ENCODE peak calls at places on chromosomes 6 and 20, in four cellular contexts. N is CD8-positive, alpha-beta T cell; J is cardiac muscle cell; Z is heart left ventricle. E is an unnamed sample.

GRCh38 chr6:25124216-25124615 is 155.0 kb upstream of the CARMIL1 start:
- DNase-seq in N (no peak), J (no peak), Z (no peak), E (no peak)

GRCh38 chr6:31736026-31736767 is at the start of gene CLIC1:
- DNase-seq in Z (peak; percentile 89), J (peak; percentile 71), N (peak; percentile 73), E (peak; percentile 87)

GRCh38 chr6:140623498-140623897 is 1249.0 kb upstream of the CITED2 start:
- DNase-seq in J (no peak), N (no peak), Z (no peak), E (no peak)

GRCh38 chr6:4192627-4193026 is 57.3 kb upstream of the ECI2 start:
- DNase-seq in N (no peak), J (no peak), Z (no peak), E (no peak)

GRCh38 chr6:28789553-28790083 is 134.2 kb downstream of the TRIM27 start:
- DNase-seq in N (no peak), Z (no peak), J (peak; percentile 34), E (no peak)

GRCh38 chr20:50311308-50312001 is 120.8 kb downstream of the CEBPB start:
- DNase-seq in Z (no peak), N (no peak), J (no peak), E (no peak)

GRCh38 chr6:136103763-136104311 is 146.3 kb downstream of the MTFR2 start:
- DNase-seq in Z (peak; percentile 92), N (no peak), J (peak; percentile 97), E (no peak)

GRCh38 chr6:136927313-136927712 is 5.2 kb downstream of the SLC35D3 start:
- DNase-seq in J (no peak), Z (no peak), N (no peak), E (no peak)

GRCh38 chr6:144413418-144413817 is 128.3 kb downstream of the UTRN start:
- DNase-seq in N (no peak), Z (no peak), J (no peak), E (peak; percentile 32)

GRCh38 chr20:2817341-2817726 is 1.2 kb downstream of the TMEM239 start:
- DNase-seq in N (no peak), Z (no peak), J (no peak), E (no peak)

GRCh38 chr6:81995548-81996289 is 243.2 kb upstream of the TENT5A start:
- DNase-seq in Z (no peak), N (no peak), J (no peak), E (no peak)

GRCh38 chr20:41110012-41110411 is 27.3 kb upstream of the PLCG1 start:
- DNase-seq in Z (no peak), N (no peak), J (no peak), E (no peak)

GRCh38 chr6:143743256-143744166 is 65.7 kb downstream of the PHACTR2 start:
- DNase-seq in J (peak; percentile 3), N (no peak), Z (peak; percentile 63), E (no peak)

GRCh38 chr20:38414769-38415450 is 20.2 kb downstream of the SNHG17 start:
- DNase-seq in N (no peak), J (no peak), Z (no peak), E (no peak)

GRCh38 chr6:135651964-135652755 is 154.6 kb upstream of the AHI1 start:
- DNase-seq in N (no peak), Z (no peak), J (no peak), E (no peak)

GRCh38 chr6:112033824-112034223 is 20.1 kb upstream of the CCN6 start:
- DNase-seq in J (no peak), N (no peak), Z (no peak), E (no peak)

GRCh38 chr6:139436521-139437348 is 62.3 kb upstream of the CITED2 start:
- DNase-seq in N (no peak), J (peak; percentile 13), Z (no peak), E (no peak)

GRCh38 chr6:53461682-53462081 is 83.2 kb downstream of the GCLC start:
- DNase-seq in J (no peak), Z (no peak), N (no peak), E (no peak)

DNA sequence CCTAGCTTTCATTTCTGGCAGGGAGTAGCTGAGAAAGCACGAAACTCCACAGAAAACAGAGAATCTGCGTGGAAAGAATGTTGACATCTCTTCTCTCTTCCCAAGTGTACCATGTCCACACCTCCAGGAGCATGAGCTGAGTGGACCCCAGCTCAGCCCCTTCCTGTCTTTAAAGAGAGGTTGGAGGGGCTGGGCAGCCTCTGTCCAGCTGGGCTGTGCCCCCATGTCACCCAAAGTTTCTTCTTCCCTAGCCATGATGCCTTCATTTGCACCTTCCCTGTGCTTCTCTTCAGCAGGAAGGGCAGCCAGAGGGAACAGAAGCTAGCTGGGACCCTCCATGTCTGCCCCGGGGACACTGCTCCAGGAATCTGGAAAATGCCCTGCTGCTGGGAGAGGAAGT is 655.0 kb upstream of the DEFB115 start:
- DNase-seq in N (no peak), Z (no peak), J (no peak), E (no peak)
- H3K27ac ChIP-seq in N (no peak overlapping the region), Z (no peak overlapping the region), J (no peak overlapping the region), E (no peak overlapping the region)

DNA sequence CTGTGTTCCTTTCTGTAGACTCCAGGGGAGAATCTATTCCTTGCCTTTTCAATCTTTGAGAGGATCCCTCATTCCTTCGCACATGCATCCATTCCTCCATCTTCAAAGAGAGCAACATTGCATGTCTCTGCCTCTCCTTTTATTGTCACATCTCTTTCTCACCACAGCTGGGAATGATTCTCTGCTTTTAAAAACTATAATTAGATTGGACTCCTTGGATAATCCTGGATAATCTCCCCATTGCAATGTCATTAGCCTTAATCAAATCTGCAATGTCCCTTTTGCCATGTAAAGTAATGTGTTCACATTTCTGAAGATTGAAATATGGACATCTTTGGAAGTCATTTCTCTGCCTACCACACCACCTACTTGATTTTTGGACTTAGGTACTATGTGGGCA is 750.1 kb downstream of the COL12A1 start:
- DNase-seq in N (no peak), Z (no peak), J (no peak), E (no peak)
- TF ChIP-seq CTCF in N (no peak), Z (no peak), J (no peak), E (no peak)

DNA sequence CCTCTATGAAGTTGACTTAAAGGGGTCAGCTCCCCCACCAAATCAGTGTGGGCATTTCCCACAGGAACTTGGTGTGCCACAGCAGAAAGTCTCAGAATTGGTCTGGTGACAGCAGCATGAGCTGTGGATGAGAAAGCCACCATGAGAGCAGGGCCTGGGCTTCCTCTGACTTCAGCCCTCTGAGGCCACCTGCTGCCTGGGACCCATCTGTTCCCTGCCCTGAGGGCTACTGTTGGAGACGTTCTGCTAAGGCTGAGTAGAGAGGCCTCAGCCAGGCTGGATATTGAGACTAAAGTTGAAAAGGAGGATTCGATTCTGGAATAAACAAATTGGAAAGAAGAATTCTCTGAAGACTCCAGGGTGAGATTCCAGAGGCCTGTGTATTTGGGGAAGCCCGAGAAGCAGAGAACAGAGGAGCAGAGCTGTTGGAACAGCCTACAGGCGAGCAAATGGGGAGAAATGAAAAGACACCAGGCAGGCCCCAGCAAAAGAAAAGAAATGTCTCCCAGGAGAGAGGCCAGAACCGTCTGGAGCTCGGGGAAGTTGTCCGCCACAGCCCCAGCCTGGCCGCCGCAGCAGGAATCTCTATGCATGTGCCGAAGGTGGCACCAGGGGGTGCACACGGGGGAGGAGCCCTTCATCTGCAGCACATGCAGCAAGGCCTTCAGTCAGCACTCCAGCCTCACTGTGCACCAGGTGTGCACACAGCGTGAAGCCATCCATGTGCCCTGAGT is 37.5 kb upstream of the XRN2 start:
- DNase-seq in J (no peak), N (no peak), Z (no peak), E (no peak)
- H3K4me3 ChIP-seq in J (no peak overlapping the region), N (no peak overlapping the region), Z (no peak overlapping the region), E (no peak overlapping the region)

DNA sequence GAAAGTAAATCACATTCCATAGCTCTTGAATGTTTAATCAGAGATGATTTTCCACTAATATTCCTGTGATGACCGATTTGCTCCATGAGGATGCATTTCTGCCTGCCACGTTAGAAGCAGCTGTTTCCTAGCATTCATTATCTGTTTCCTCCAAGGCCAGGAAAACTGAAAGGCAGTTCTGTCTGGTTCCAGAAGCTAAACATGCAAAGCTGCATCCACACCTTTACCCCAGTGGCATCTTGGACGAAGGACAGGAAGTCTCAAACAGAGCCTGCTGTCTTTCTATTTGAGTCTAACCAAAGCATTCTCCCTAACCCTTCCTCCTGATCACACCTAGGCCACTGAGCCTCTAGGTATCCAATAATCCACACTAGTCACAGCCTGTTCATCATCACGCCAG is 27.6 kb downstream of the CNKSR3 start:
- DNase-seq in J (no peak), N (no peak), Z (no peak), E (no peak)
- H3K27ac ChIP-seq in J (no peak overlapping the region), N (no peak overlapping the region), Z (peak overlapping the region; percentile 34), E (no peak overlapping the region)

DNA sequence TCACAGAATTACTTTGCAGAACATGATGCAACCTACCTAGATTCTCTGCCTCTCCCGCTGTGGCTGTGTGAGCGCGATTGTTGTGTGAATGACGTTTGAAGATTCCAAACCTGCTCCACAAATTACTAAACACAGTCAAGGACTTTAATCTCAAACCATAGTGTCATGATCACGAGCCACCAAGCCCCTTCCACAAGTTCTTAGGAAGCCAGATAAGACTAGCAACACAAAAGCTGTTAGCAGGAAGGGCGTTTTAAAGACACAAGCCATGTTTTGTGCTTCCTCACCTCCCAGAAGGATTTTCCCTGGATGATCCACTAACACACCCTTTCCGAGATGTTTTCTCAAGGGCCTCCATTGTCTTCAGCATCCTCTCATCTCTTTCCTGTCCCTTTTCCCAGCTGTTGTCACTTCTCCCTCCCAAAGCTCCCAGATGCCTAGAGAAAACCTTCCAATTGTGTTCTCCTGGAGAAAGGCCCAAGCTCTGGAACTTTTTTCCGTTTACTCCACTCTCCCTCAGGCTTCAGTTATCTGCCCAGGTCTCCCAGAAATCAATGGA is 12.8 kb downstream of the OPN5 start:
- DNase-seq in Z (no peak), N (no peak), J (no peak), E (no peak)
- TF ChIP-seq CTCF in Z (no peak), N (no peak), J (no peak), E (no peak)